ENCODE peak calls at places on chromosomes 6 and 20, in ten cellular contexts. V, Z, M, B, W, U, A, Q, P and H are unnamed samples.

GRCh38 chr20:17570347-17571152 is 675 bp downstream of the DSTN start:
- DNase-seq in U (peak; percentile 67), B (peak; percentile 58), W (no peak), A (peak; percentile 37), P (peak; percentile 33), Q (peak; percentile 50), Z (peak; percentile 75), M (no peak), V (peak; percentile 84), H (no peak)

GRCh38 chr6:116102856-116103255 is 2.2 kb downstream of the NT5DC1 start:
- DNase-seq in B (no peak), U (no peak), Q (no peak), Z (no peak), M (no peak), P (no peak), W (no peak), V (no peak), A (no peak), H (no peak)

GRCh38 chr6:142011156-142011555 is 121.6 kb upstream of the GJE1 start:
- DNase-seq in P (no peak), A (no peak), Z (no peak), Q (no peak), U (no peak), M (no peak), B (no peak), W (peak; percentile 47), V (no peak), H (no peak)

GRCh38 chr20:19885981-19886665 is 128.1 kb downstream of the RIN2 start:
- DNase-seq in P (no peak), A (peak; percentile 58), Z (peak; percentile 72), V (peak; percentile 59), Q (peak; percentile 74), M (peak; percentile 78), B (peak; percentile 62), U (no peak), W (peak; percentile 47), H (no peak)

GRCh38 chr6:67608099-67608749 is 1026.9 kb upstream of the ADGRB3 start:
- DNase-seq in P (no peak), U (no peak), W (no peak), B (no peak), A (no peak), Z (no peak), V (no peak), M (no peak), Q (no peak), H (no peak)

GRCh38 chr6:91822581-91822980 is 1235.7 kb upstream of the MAP3K7 start:
- DNase-seq in B (no peak), M (no peak), U (no peak), Q (no peak), P (no peak), W (no peak), V (no peak), A (no peak), Z (no peak), H (no peak)

GRCh38 chr6:149857541-149857940 is 6.6 kb downstream of the LRP11 start:
- DNase-seq in Q (no peak), P (no peak), U (no peak), Z (no peak), W (no peak), M (no peak), B (no peak), A (no peak), V (no peak), H (no peak)

GRCh38 chr20:675453-676314 is at the start of gene SCRT2:
- DNase-seq in V (peak; percentile 93), B (peak; percentile 79), A (peak; percentile 86), P (peak; percentile 59), Q (peak; percentile 91), U (peak; percentile 79), W (peak; percentile 41), M (peak; percentile 88), Z (peak; percentile 79), H (no peak)

GRCh38 chr6:138044458-138044857 is 62.8 kb downstream of the PERP start:
- DNase-seq in A (no peak), P (no peak), W (no peak), M (no peak), Q (no peak), Z (no peak), U (no peak), B (no peak), V (no peak), H (peak; percentile 90)

GRCh38 chr20:38228436-38228835 is 32.1 kb downstream of the KIAA1755 start:
- DNase-seq in B (no peak), U (no peak), W (no peak), A (no peak), P (no peak), M (no peak), Q (no peak), Z (no peak), V (no peak), H (no peak)

GRCh38 chr6:120966321-120966720 is 368.0 kb downstream of the TBC1D32 start:
- DNase-seq in B (no peak), Q (no peak), Z (no peak), M (no peak), A (no peak), P (no peak), W (no peak), V (no peak), U (no peak), H (no peak)

GRCh38 chr6:16721977-16722376 is 39.3 kb downstream of the ATXN1 start:
- DNase-seq in W (no peak), M (no peak), V (no peak), B (no peak), Z (no peak), U (no peak), P (no peak), Q (no peak), A (no peak), H (no peak)

GRCh38 chr6:16727996-16728395 is 33.3 kb downstream of the ATXN1 start:
- DNase-seq in U (no peak), Q (no peak), B (no peak), P (no peak), M (no peak), Z (no peak), W (no peak), V (no peak), A (no peak), H (no peak)

GRCh38 chr6:16723833-16724232 is 37.4 kb downstream of the ATXN1 start:
- DNase-seq in W (peak; percentile 99), P (no peak), B (no peak), V (no peak), M (no peak), Q (no peak), U (no peak), A (no peak), Z (no peak), H (peak; percentile 95)

GRCh38 chr6:16722616-16723015 is 38.6 kb downstream of the ATXN1 start:
- DNase-seq in Z (no peak), W (no peak), B (no peak), P (no peak), M (no peak), V (no peak), A (no peak), U (no peak), Q (no peak), H (peak; percentile 64)

GRCh38 chr6:16725145-16725864 is 36.0 kb downstream of the ATXN1 start:
- DNase-seq in V (no peak), Q (no peak), B (no peak), A (no peak), Z (no peak), M (no peak), P (no peak), W (peak; percentile 79), U (no peak), H (no peak)
- H3K27ac ChIP-seq in V (no peak overlapping the region), Q (peak overlapping the region; percentile 61), B (peak overlapping the region; percentile 81), A (peak overlapping the region; percentile 25), Z (peak overlapping the region; percentile 51), M (no peak overlapping the region), P (no peak overlapping the region), W (peak overlapping the region; percentile 94), U (peak overlapping the region; percentile 96), H (peak overlapping the region; percentile 38)

GRCh38 chr20:40442181-40442963 is 246.7 kb downstream of the MAFB start:
- DNase-seq in V (no peak), U (no peak), W (no peak), A (no peak), Z (no peak), B (no peak), M (no peak), Q (no peak), P (no peak), H (no peak)

GRCh38 chr20:40435146-40435545 is 253.9 kb downstream of the MAFB start:
- DNase-seq in A (no peak), W (no peak), P (no peak), Q (no peak), B (no peak), U (no peak), Z (no peak), M (no peak), V (no peak), H (no peak)

GRCh38 chr20:40434122-40434521 is 254.9 kb downstream of the MAFB start:
- DNase-seq in Q (no peak), U (no peak), P (no peak), Z (no peak), V (no peak), W (no peak), M (no peak), B (no peak), A (no peak), H (no peak)

GRCh38 chr20:40441771-40442170 is 247.3 kb downstream of the MAFB start:
- DNase-seq in Z (no peak), A (no peak), V (no peak), M (no peak), P (no peak), W (no peak), U (no peak), B (no peak), Q (no peak), H (no peak)

GRCh38 chr20:40438161-40438835 is 250.7 kb downstream of the MAFB start:
- DNase-seq in U (no peak), Q (no peak), Z (no peak), A (no peak), V (no peak), W (no peak), P (no peak), M (no peak), B (no peak), H (no peak)
- H3K4me1 ChIP-seq in U (no peaks in the 10 kb centered on the region), Q (no peaks in the 10 kb centered on the region), Z (no peaks in the 10 kb centered on the region), A (no peaks in the 10 kb centered on the region), V (no peaks in the 10 kb centered on the region), W (no peaks in the 10 kb centered on the region), P (no peaks in the 10 kb centered on the region), M (no peaks in the 10 kb centered on the region), B (no peaks in the 10 kb centered on the region), H (no peaks in the 10 kb centered on the region)

GRCh38 chr20:10508060-10508459 is 73.0 kb downstream of the SLX4IP start:
- DNase-seq in V (no peak), Z (peak; percentile 22), Q (no peak), U (peak; percentile 39), P (no peak), M (no peak), A (no peak), W (peak; percentile 18), B (no peak), H (no peak)
- H3K27ac ChIP-seq in V (no peak overlapping the region), Z (peak overlapping the region; percentile 77), Q (no peak overlapping the region), U (peak overlapping the region; percentile 89), P (no peak overlapping the region), M (no peak overlapping the region), A (peak overlapping the region; percentile 64), W (no peak overlapping the region), B (peak overlapping the region; percentile 90), H (no peak overlapping the region)

GRCh38 chr6:42222450-42222849 is 4.8 kb upstream of the MRPS10 start:
- DNase-seq in M (no peak), B (no peak), P (no peak), A (no peak), Q (no peak), U (no peak), Z (no peak), W (no peak), V (no peak), H (peak; percentile 20)
- H3K4me1 ChIP-seq in M (peaks cover 16% of the 10 kb centered on the region), B (no peaks in the 10 kb centered on the region), P (peaks cover 6% of the 10 kb centered on the region), A (peaks cover 9% of the 10 kb centered on the region), Q (no peaks in the 10 kb centered on the region), U (no peaks in the 10 kb centered on the region), Z (peaks cover 12% of the 10 kb centered on the region), W (peaks cover 24% of the 10 kb centered on the region), V (no peaks in the 10 kb centered on the region), H (peaks cover 46% of the 10 kb centered on the region)